ENCODE peak calls at places on chromosomes 3 and 15, in nine cellular contexts. One of them, this sample, is unnamed.

GRCh38 chr3:67515778-67516177 is 138.6 kb downstream of the SUCLG2 start:
- DNase-seq in frontal cortex: no peak
- DNase-seq in stimulated activated CD4-positive, alpha-beta T cell treated with anti-CD3 and anti-CD28 coated beads, Interleukin-2, amount 100 ng/mL, for 48 hours: no peak
- DNase-seq in activated T-helper 1 cell treated with anti-CD3 and anti-CD28 coated beads, Interleukin-2, amount 50 U/mL, for 16 hours: no peak
- DNase-seq in mesendoderm: peak
- DNase-seq in nucleus accumbens: no peak
- DNase-seq in uterus: no peak
- DNase-seq in GM19239: no peak
- DNase-seq in adipocyte: no peak
- DNase-seq in this sample: no peak

GRCh38 chr15:55681631-55682030 is 61.3 kb downstream of the PRTG start:
- DNase-seq in mesendoderm: no peak
- DNase-seq in uterus: no peak
- DNase-seq in GM19239: no peak
- DNase-seq in adipocyte: no peak
- DNase-seq in nucleus accumbens: no peak
- DNase-seq in frontal cortex: no peak
- DNase-seq in stimulated activated CD4-positive, alpha-beta T cell treated with anti-CD3 and anti-CD28 coated beads, Interleukin-2, amount 100 ng/mL, for 48 hours: no peak
- DNase-seq in activated T-helper 1 cell treated with anti-CD3 and anti-CD28 coated beads, Interleukin-2, amount 50 U/mL, for 16 hours: no peak
- DNase-seq in this sample: no peak

GRCh38 chr3:60504827-60505457 is 746.3 kb downstream of the FHIT start:
- DNase-seq in stimulated activated CD4-positive, alpha-beta T cell treated with anti-CD3 and anti-CD28 coated beads, Interleukin-2, amount 100 ng/mL, for 48 hours: no peak
- DNase-seq in GM19239: no peak
- DNase-seq in mesendoderm: no peak
- DNase-seq in uterus: no peak
- DNase-seq in nucleus accumbens: no peak
- DNase-seq in frontal cortex: no peak
- DNase-seq in activated T-helper 1 cell treated with anti-CD3 and anti-CD28 coated beads, Interleukin-2, amount 50 U/mL, for 16 hours: no peak
- DNase-seq in adipocyte: no peak
- DNase-seq in this sample: no peak

GRCh38 chr3:4492240-4493007 is 724 bp upstream of the ITPR1 start:
- DNase-seq in nucleus accumbens: no peak
- DNase-seq in mesendoderm: peak
- DNase-seq in frontal cortex: no peak
- DNase-seq in activated T-helper 1 cell treated with anti-CD3 and anti-CD28 coated beads, Interleukin-2, amount 50 U/mL, for 16 hours: peak
- DNase-seq in uterus: peak
- DNase-seq in GM19239: no peak
- DNase-seq in stimulated activated CD4-positive, alpha-beta T cell treated with anti-CD3 and anti-CD28 coated beads, Interleukin-2, amount 100 ng/mL, for 48 hours: peak
- DNase-seq in adipocyte: peak
- DNase-seq in this sample: peak

GRCh38 chr3:28841436-28841835 is 439.4 kb upstream of the RBMS3 start:
- DNase-seq in GM19239: no peak
- DNase-seq in adipocyte: no peak
- DNase-seq in mesendoderm: no peak
- DNase-seq in uterus: no peak
- DNase-seq in activated T-helper 1 cell treated with anti-CD3 and anti-CD28 coated beads, Interleukin-2, amount 50 U/mL, for 16 hours: no peak
- DNase-seq in frontal cortex: no peak
- DNase-seq in nucleus accumbens: no peak
- DNase-seq in stimulated activated CD4-positive, alpha-beta T cell treated with anti-CD3 and anti-CD28 coated beads, Interleukin-2, amount 100 ng/mL, for 48 hours: no peak
- DNase-seq in this sample: no peak

GRCh38 chr15:40763801-40764765 is at the start of gene GCHFR:
- DNase-seq in uterus: peak
- DNase-seq in frontal cortex: peak
- DNase-seq in activated T-helper 1 cell treated with anti-CD3 and anti-CD28 coated beads, Interleukin-2, amount 50 U/mL, for 16 hours: peak
- DNase-seq in adipocyte: peak
- DNase-seq in mesendoderm: peak
- DNase-seq in GM19239: no peak
- DNase-seq in nucleus accumbens: no peak
- DNase-seq in stimulated activated CD4-positive, alpha-beta T cell treated with anti-CD3 and anti-CD28 coated beads, Interleukin-2, amount 100 ng/mL, for 48 hours: peak
- DNase-seq in this sample: peak

GRCh38 chr15:32861741-32862140 is 143.9 kb downstream of the GREM1 start:
- DNase-seq in frontal cortex: peak
- DNase-seq in uterus: no peak
- DNase-seq in mesendoderm: peak
- DNase-seq in GM19239: peak
- DNase-seq in stimulated activated CD4-positive, alpha-beta T cell treated with anti-CD3 and anti-CD28 coated beads, Interleukin-2, amount 100 ng/mL, for 48 hours: no peak
- DNase-seq in adipocyte: peak
- DNase-seq in nucleus accumbens: no peak
- DNase-seq in activated T-helper 1 cell treated with anti-CD3 and anti-CD28 coated beads, Interleukin-2, amount 50 U/mL, for 16 hours: no peak
- DNase-seq in this sample: no peak

GRCh38 chr15:80173022-80173759 is 20.4 kb downstream of the FAH start:
- DNase-seq in activated T-helper 1 cell treated with anti-CD3 and anti-CD28 coated beads, Interleukin-2, amount 50 U/mL, for 16 hours: peak
- DNase-seq in frontal cortex: no peak
- DNase-seq in nucleus accumbens: no peak
- DNase-seq in uterus: peak
- DNase-seq in mesendoderm: peak
- DNase-seq in stimulated activated CD4-positive, alpha-beta T cell treated with anti-CD3 and anti-CD28 coated beads, Interleukin-2, amount 100 ng/mL, for 48 hours: peak
- DNase-seq in adipocyte: peak
- DNase-seq in GM19239: peak
- DNase-seq in this sample: peak

GRCh38 chr3:53491276-53491675 is 3.1 kb upstream of the CACNA1D start:
- DNase-seq in frontal cortex: no peak
- DNase-seq in uterus: no peak
- DNase-seq in mesendoderm: no peak
- DNase-seq in activated T-helper 1 cell treated with anti-CD3 and anti-CD28 coated beads, Interleukin-2, amount 50 U/mL, for 16 hours: no peak
- DNase-seq in stimulated activated CD4-positive, alpha-beta T cell treated with anti-CD3 and anti-CD28 coated beads, Interleukin-2, amount 100 ng/mL, for 48 hours: no peak
- DNase-seq in GM19239: no peak
- DNase-seq in nucleus accumbens: no peak
- DNase-seq in adipocyte: no peak
- DNase-seq in this sample: no peak

GRCh38 chr3:42635111-42635510 is 18.4 kb upstream of the ZBTB47 start:
- DNase-seq in adipocyte: peak
- DNase-seq in uterus: no peak
- DNase-seq in stimulated activated CD4-positive, alpha-beta T cell treated with anti-CD3 and anti-CD28 coated beads, Interleukin-2, amount 100 ng/mL, for 48 hours: no peak
- DNase-seq in mesendoderm: peak
- DNase-seq in activated T-helper 1 cell treated with anti-CD3 and anti-CD28 coated beads, Interleukin-2, amount 50 U/mL, for 16 hours: no peak
- DNase-seq in frontal cortex: no peak
- DNase-seq in nucleus accumbens: no peak
- DNase-seq in GM19239: no peak
- DNase-seq in this sample: no peak

GRCh38 chr3:54309601-54310000 is 187.2 kb downstream of the CACNA2D3 start:
- DNase-seq in adipocyte: no peak
- DNase-seq in GM19239: no peak
- DNase-seq in activated T-helper 1 cell treated with anti-CD3 and anti-CD28 coated beads, Interleukin-2, amount 50 U/mL, for 16 hours: no peak
- DNase-seq in uterus: no peak
- DNase-seq in frontal cortex: no peak
- DNase-seq in nucleus accumbens: no peak
- DNase-seq in mesendoderm: peak
- DNase-seq in stimulated activated CD4-positive, alpha-beta T cell treated with anti-CD3 and anti-CD28 coated beads, Interleukin-2, amount 100 ng/mL, for 48 hours: no peak
- DNase-seq in this sample: no peak

GRCh38 chr3:105553851-105554250 is 187.1 kb downstream of the ALCAM start:
- DNase-seq in nucleus accumbens: no peak
- DNase-seq in uterus: no peak
- DNase-seq in GM19239: no peak
- DNase-seq in adipocyte: peak
- DNase-seq in activated T-helper 1 cell treated with anti-CD3 and anti-CD28 coated beads, Interleukin-2, amount 50 U/mL, for 16 hours: no peak
- DNase-seq in frontal cortex: no peak
- DNase-seq in stimulated activated CD4-positive, alpha-beta T cell treated with anti-CD3 and anti-CD28 coated beads, Interleukin-2, amount 100 ng/mL, for 48 hours: no peak
- DNase-seq in mesendoderm: no peak
- DNase-seq in this sample: no peak

GRCh38 chr3:183966361-183966791 is 51.3 kb downstream of the ABCC5 start:
- DNase-seq in frontal cortex: no peak
- DNase-seq in activated T-helper 1 cell treated with anti-CD3 and anti-CD28 coated beads, Interleukin-2, amount 50 U/mL, for 16 hours: no peak
- DNase-seq in GM19239: no peak
- DNase-seq in stimulated activated CD4-positive, alpha-beta T cell treated with anti-CD3 and anti-CD28 coated beads, Interleukin-2, amount 100 ng/mL, for 48 hours: no peak
- DNase-seq in adipocyte: no peak
- DNase-seq in mesendoderm: no peak
- DNase-seq in uterus: no peak
- DNase-seq in nucleus accumbens: no peak
- DNase-seq in this sample: no peak

GRCh38 chr3:124202754-124203153 is 210.8 kb upstream of the ROPN1 start:
- DNase-seq in stimulated activated CD4-positive, alpha-beta T cell treated with anti-CD3 and anti-CD28 coated beads, Interleukin-2, amount 100 ng/mL, for 48 hours: no peak
- DNase-seq in GM19239: no peak
- DNase-seq in uterus: peak
- DNase-seq in activated T-helper 1 cell treated with anti-CD3 and anti-CD28 coated beads, Interleukin-2, amount 50 U/mL, for 16 hours: no peak
- DNase-seq in nucleus accumbens: no peak
- DNase-seq in adipocyte: no peak
- DNase-seq in mesendoderm: no peak
- DNase-seq in frontal cortex: no peak
- DNase-seq in this sample: no peak

GRCh38 chr15:100994597-100995446 is 75.7 kb downstream of the LRRK1 start:
- DNase-seq in GM19239: no peak
- DNase-seq in mesendoderm: no peak
- DNase-seq in stimulated activated CD4-positive, alpha-beta T cell treated with anti-CD3 and anti-CD28 coated beads, Interleukin-2, amount 100 ng/mL, for 48 hours: no peak
- DNase-seq in adipocyte: no peak
- DNase-seq in nucleus accumbens: no peak
- DNase-seq in frontal cortex: no peak
- DNase-seq in activated T-helper 1 cell treated with anti-CD3 and anti-CD28 coated beads, Interleukin-2, amount 50 U/mL, for 16 hours: no peak
- DNase-seq in uterus: no peak
- DNase-seq in this sample: no peak

GRCh38 chr15:82012908-82013307 is 32.9 kb downstream of the MEX3B start:
- DNase-seq in activated T-helper 1 cell treated with anti-CD3 and anti-CD28 coated beads, Interleukin-2, amount 50 U/mL, for 16 hours: no peak
- DNase-seq in mesendoderm: no peak
- DNase-seq in GM19239: no peak
- DNase-seq in stimulated activated CD4-positive, alpha-beta T cell treated with anti-CD3 and anti-CD28 coated beads, Interleukin-2, amount 100 ng/mL, for 48 hours: no peak
- DNase-seq in uterus: no peak
- DNase-seq in adipocyte: no peak
- DNase-seq in nucleus accumbens: no peak
- DNase-seq in frontal cortex: no peak
- DNase-seq in this sample: no peak

GRCh38 chr15:29405564-29405963 is 135.9 kb upstream of the NSMCE3 start:
- DNase-seq in adipocyte: no peak
- DNase-seq in mesendoderm: no peak
- DNase-seq in nucleus accumbens: no peak
- DNase-seq in frontal cortex: no peak
- DNase-seq in uterus: no peak
- DNase-seq in stimulated activated CD4-positive, alpha-beta T cell treated with anti-CD3 and anti-CD28 coated beads, Interleukin-2, amount 100 ng/mL, for 48 hours: no peak
- DNase-seq in GM19239: no peak
- DNase-seq in activated T-helper 1 cell treated with anti-CD3 and anti-CD28 coated beads, Interleukin-2, amount 50 U/mL, for 16 hours: no peak
- DNase-seq in this sample: no peak

GRCh38 chr3:122390665-122391064 is 6.7 kb downstream of the FAM162A start:
- DNase-seq in uterus: no peak
- DNase-seq in mesendoderm: peak
- DNase-seq in adipocyte: no peak
- DNase-seq in stimulated activated CD4-positive, alpha-beta T cell treated with anti-CD3 and anti-CD28 coated beads, Interleukin-2, amount 100 ng/mL, for 48 hours: no peak
- DNase-seq in GM19239: no peak
- DNase-seq in activated T-helper 1 cell treated with anti-CD3 and anti-CD28 coated beads, Interleukin-2, amount 50 U/mL, for 16 hours: no peak
- DNase-seq in nucleus accumbens: no peak
- DNase-seq in frontal cortex: no peak
- DNase-seq in this sample: no peak

GRCh38 chr3:52495777-52496602 is 852 bp downstream of the STAB1 start:
- DNase-seq in activated T-helper 1 cell treated with anti-CD3 and anti-CD28 coated beads, Interleukin-2, amount 50 U/mL, for 16 hours: no peak
- DNase-seq in GM19239: no peak
- DNase-seq in adipocyte: peak
- DNase-seq in frontal cortex: no peak
- DNase-seq in uterus: peak
- DNase-seq in nucleus accumbens: no peak
- DNase-seq in stimulated activated CD4-positive, alpha-beta T cell treated with anti-CD3 and anti-CD28 coated beads, Interleukin-2, amount 100 ng/mL, for 48 hours: no peak
- DNase-seq in mesendoderm: no peak
- DNase-seq in this sample: no peak

GRCh38 chr15:29107971-29108645 is 161.5 kb downstream of the NSMCE3 start:
- DNase-seq in nucleus accumbens: no peak
- DNase-seq in adipocyte: no peak
- DNase-seq in activated T-helper 1 cell treated with anti-CD3 and anti-CD28 coated beads, Interleukin-2, amount 50 U/mL, for 16 hours: no peak
- DNase-seq in frontal cortex: no peak
- DNase-seq in stimulated activated CD4-positive, alpha-beta T cell treated with anti-CD3 and anti-CD28 coated beads, Interleukin-2, amount 100 ng/mL, for 48 hours: no peak
- DNase-seq in uterus: no peak
- DNase-seq in GM19239: no peak
- DNase-seq in mesendoderm: no peak
- DNase-seq in this sample: no peak

GRCh38 chr3:135851201-135852061 is 114.1 kb upstream of the PPP2R3A start:
- DNase-seq in nucleus accumbens: no peak
- DNase-seq in stimulated activated CD4-positive, alpha-beta T cell treated with anti-CD3 and anti-CD28 coated beads, Interleukin-2, amount 100 ng/mL, for 48 hours: no peak
- DNase-seq in uterus: no peak
- DNase-seq in GM19239: no peak
- DNase-seq in frontal cortex: no peak
- DNase-seq in mesendoderm: no peak
- DNase-seq in adipocyte: peak
- DNase-seq in activated T-helper 1 cell treated with anti-CD3 and anti-CD28 coated beads, Interleukin-2, amount 50 U/mL, for 16 hours: no peak
- DNase-seq in this sample: no peak

GRCh38 chr3:118380576-118380975 is 654.1 kb downstream of the IGSF11 start:
- DNase-seq in nucleus accumbens: no peak
- DNase-seq in activated T-helper 1 cell treated with anti-CD3 and anti-CD28 coated beads, Interleukin-2, amount 50 U/mL, for 16 hours: no peak
- DNase-seq in stimulated activated CD4-positive, alpha-beta T cell treated with anti-CD3 and anti-CD28 coated beads, Interleukin-2, amount 100 ng/mL, for 48 hours: no peak
- DNase-seq in mesendoderm: no peak
- DNase-seq in GM19239: no peak
- DNase-seq in adipocyte: no peak
- DNase-seq in uterus: no peak
- DNase-seq in frontal cortex: no peak
- DNase-seq in this sample: no peak